ENCODE peak calls at places on chromosomes 13 and 19, in seven cellular contexts. One of them, this sample, is unnamed.

GRCh38 chr13:67134322-67135129 is 95.6 kb downstream of the PCDH9 start:
- DNase-seq in NCI-H1105: peak
- DNase-seq in activated CD4-positive, alpha-beta T cell treated with anti-CD3 and anti-CD28 coated beads, Interleukin-2, amount 50 U/mL, for 24 hours: no peak
- DNase-seq in stimulated activated CD4-positive, alpha-beta T cell treated with anti-CD3 and anti-CD28 coated beads, Interleukin-4, amount 100 ng/mL, for 24 hours: no peak
- DNase-seq in mesothelial cell of epicardium: no peak
- DNase-seq in T-helper 2 cell: no peak
- DNase-seq in endothelial cell: no peak
- DNase-seq in this sample: peak

GRCh38 chr13:97000295-97000925 is 6.1 kb upstream of the OXGR1 start:
- DNase-seq in stimulated activated CD4-positive, alpha-beta T cell treated with anti-CD3 and anti-CD28 coated beads, Interleukin-4, amount 100 ng/mL, for 24 hours: no peak
- DNase-seq in endothelial cell: no peak
- DNase-seq in NCI-H1105: no peak
- DNase-seq in T-helper 2 cell: no peak
- DNase-seq in activated CD4-positive, alpha-beta T cell treated with anti-CD3 and anti-CD28 coated beads, Interleukin-2, amount 50 U/mL, for 24 hours: no peak
- DNase-seq in mesothelial cell of epicardium: no peak
- DNase-seq in this sample: no peak

GRCh38 chr13:61277088-61277487 is 138.6 kb downstream of the PCDH20 start:
- DNase-seq in T-helper 2 cell: no peak
- DNase-seq in NCI-H1105: no peak
- DNase-seq in endothelial cell: no peak
- DNase-seq in stimulated activated CD4-positive, alpha-beta T cell treated with anti-CD3 and anti-CD28 coated beads, Interleukin-4, amount 100 ng/mL, for 24 hours: no peak
- DNase-seq in mesothelial cell of epicardium: no peak
- DNase-seq in activated CD4-positive, alpha-beta T cell treated with anti-CD3 and anti-CD28 coated beads, Interleukin-2, amount 50 U/mL, for 24 hours: no peak
- DNase-seq in this sample: no peak

GRCh38 chr19:17754634-17755532 is 3.6 kb downstream of the FCHO1 start:
- DNase-seq in activated CD4-positive, alpha-beta T cell treated with anti-CD3 and anti-CD28 coated beads, Interleukin-2, amount 50 U/mL, for 24 hours: no peak
- DNase-seq in mesothelial cell of epicardium: no peak
- DNase-seq in NCI-H1105: no peak
- DNase-seq in T-helper 2 cell: no peak
- DNase-seq in stimulated activated CD4-positive, alpha-beta T cell treated with anti-CD3 and anti-CD28 coated beads, Interleukin-4, amount 100 ng/mL, for 24 hours: no peak
- DNase-seq in endothelial cell: no peak
- DNase-seq in this sample: no peak

GRCh38 chr13:101149735-101150380 is 266.4 kb downstream of the NALCN start:
- DNase-seq in endothelial cell: peak
- DNase-seq in T-helper 2 cell: no peak
- DNase-seq in stimulated activated CD4-positive, alpha-beta T cell treated with anti-CD3 and anti-CD28 coated beads, Interleukin-4, amount 100 ng/mL, for 24 hours: no peak
- DNase-seq in NCI-H1105: no peak
- DNase-seq in activated CD4-positive, alpha-beta T cell treated with anti-CD3 and anti-CD28 coated beads, Interleukin-2, amount 50 U/mL, for 24 hours: no peak
- DNase-seq in mesothelial cell of epicardium: no peak
- DNase-seq in this sample: no peak

GRCh38 chr19:45496349-45496953 is 396 bp downstream of the RTN2 start:
- DNase-seq in T-helper 2 cell: no peak
- DNase-seq in endothelial cell: peak
- DNase-seq in activated CD4-positive, alpha-beta T cell treated with anti-CD3 and anti-CD28 coated beads, Interleukin-2, amount 50 U/mL, for 24 hours: no peak
- DNase-seq in NCI-H1105: peak
- DNase-seq in stimulated activated CD4-positive, alpha-beta T cell treated with anti-CD3 and anti-CD28 coated beads, Interleukin-4, amount 100 ng/mL, for 24 hours: peak
- DNase-seq in mesothelial cell of epicardium: peak
- DNase-seq in this sample: peak

GRCh38 chr13:101146101-101146898 is 270.0 kb downstream of the NALCN start:
- DNase-seq in stimulated activated CD4-positive, alpha-beta T cell treated with anti-CD3 and anti-CD28 coated beads, Interleukin-4, amount 100 ng/mL, for 24 hours: no peak
- DNase-seq in activated CD4-positive, alpha-beta T cell treated with anti-CD3 and anti-CD28 coated beads, Interleukin-2, amount 50 U/mL, for 24 hours: no peak
- DNase-seq in T-helper 2 cell: no peak
- DNase-seq in NCI-H1105: no peak
- DNase-seq in mesothelial cell of epicardium: no peak
- DNase-seq in endothelial cell: no peak
- DNase-seq in this sample: no peak

GRCh38 chr19:56405062-56405461 is 930 bp downstream of the ZNF583 start:
- DNase-seq in T-helper 2 cell: no peak
- DNase-seq in mesothelial cell of epicardium: no peak
- DNase-seq in activated CD4-positive, alpha-beta T cell treated with anti-CD3 and anti-CD28 coated beads, Interleukin-2, amount 50 U/mL, for 24 hours: no peak
- DNase-seq in stimulated activated CD4-positive, alpha-beta T cell treated with anti-CD3 and anti-CD28 coated beads, Interleukin-4, amount 100 ng/mL, for 24 hours: no peak
- DNase-seq in endothelial cell: no peak
- DNase-seq in NCI-H1105: no peak
- DNase-seq in this sample: no peak

GRCh38 chr19:6270076-6270745 is 9.6 kb downstream of the MLLT1 start:
- DNase-seq in mesothelial cell of epicardium: no peak
- DNase-seq in NCI-H1105: no peak
- DNase-seq in T-helper 2 cell: no peak
- DNase-seq in activated CD4-positive, alpha-beta T cell treated with anti-CD3 and anti-CD28 coated beads, Interleukin-2, amount 50 U/mL, for 24 hours: no peak
- DNase-seq in stimulated activated CD4-positive, alpha-beta T cell treated with anti-CD3 and anti-CD28 coated beads, Interleukin-4, amount 100 ng/mL, for 24 hours: no peak
- DNase-seq in endothelial cell: no peak
- DNase-seq in this sample: no peak

GRCh38 chr13:53885997-53886396 is 857.4 kb downstream of the OLFM4 start:
- DNase-seq in mesothelial cell of epicardium: no peak
- DNase-seq in NCI-H1105: no peak
- DNase-seq in endothelial cell: no peak
- DNase-seq in stimulated activated CD4-positive, alpha-beta T cell treated with anti-CD3 and anti-CD28 coated beads, Interleukin-4, amount 100 ng/mL, for 24 hours: no peak
- DNase-seq in activated CD4-positive, alpha-beta T cell treated with anti-CD3 and anti-CD28 coated beads, Interleukin-2, amount 50 U/mL, for 24 hours: no peak
- DNase-seq in T-helper 2 cell: no peak
- DNase-seq in this sample: no peak

This sample was measured in erythroblast.